ENCODE peak calls at places on chromosomes 6 and 20, in six cellular contexts. One of them, this sample, is unnamed.

GRCh38 chr6:6810727-6811126 is 222.2 kb downstream of the LY86 start:
- DNase-seq in endothelial cell: no peak
- DNase-seq in astrocyte of the cerebellum: no peak
- DNase-seq in cardiac muscle cell: no peak
- DNase-seq in heart right ventricle: no peak
- DNase-seq in uterus: no peak
- DNase-seq in this sample: no peak

GRCh38 chr6:17865798-17866725 is 121.4 kb downstream of the KIF13A start:
- DNase-seq in endothelial cell: no peak
- DNase-seq in astrocyte of the cerebellum: peak; percentile 68
- DNase-seq in cardiac muscle cell: peak; percentile 89
- DNase-seq in heart right ventricle: peak; percentile 40
- DNase-seq in uterus: peak; percentile 70
- DNase-seq in this sample: peak; percentile 78

GRCh38 chr20:4942336-4942735 is 59.0 kb downstream of the SLC23A2 start:
- DNase-seq in endothelial cell: no peak
- DNase-seq in astrocyte of the cerebellum: no peak
- DNase-seq in cardiac muscle cell: no peak
- DNase-seq in heart right ventricle: no peak
- DNase-seq in uterus: no peak
- DNase-seq in this sample: peak; percentile 46

GRCh38 chr6:155524249-155524651 is 68.6 kb upstream of the NOX3 start:
- DNase-seq in endothelial cell: no peak
- DNase-seq in astrocyte of the cerebellum: peak; percentile 18
- DNase-seq in cardiac muscle cell: peak; percentile 54
- DNase-seq in heart right ventricle: no peak
- DNase-seq in uterus: no peak
- DNase-seq in this sample: peak; percentile 28

GRCh38 chr6:125950293-125950692 is 6.3 kb upstream of the HINT3 start:
- DNase-seq in endothelial cell: no peak
- DNase-seq in astrocyte of the cerebellum: no peak
- DNase-seq in cardiac muscle cell: peak; percentile 67
- DNase-seq in heart right ventricle: no peak
- DNase-seq in uterus: no peak
- DNase-seq in this sample: peak; percentile 41

GRCh38 chr6:34025851-34026250 is 120.0 kb downstream of the GRM4 start:
- DNase-seq in endothelial cell: no peak
- DNase-seq in astrocyte of the cerebellum: no peak
- DNase-seq in cardiac muscle cell: no peak
- DNase-seq in heart right ventricle: no peak
- DNase-seq in uterus: no peak
- DNase-seq in this sample: no peak

GRCh38 chr6:11164717-11165646 is 53.5 kb upstream of the ERVFRD-1 start:
- DNase-seq in endothelial cell: no peak
- DNase-seq in astrocyte of the cerebellum: no peak
- DNase-seq in cardiac muscle cell: no peak
- DNase-seq in heart right ventricle: no peak
- DNase-seq in uterus: no peak
- DNase-seq in this sample: no peak

GRCh38 chr20:10551732-10552724 is 116.9 kb downstream of the SLX4IP start:
- DNase-seq in endothelial cell: no peak
- DNase-seq in astrocyte of the cerebellum: no peak
- DNase-seq in cardiac muscle cell: peak; percentile 15
- DNase-seq in heart right ventricle: no peak
- DNase-seq in uterus: peak; percentile 39
- DNase-seq in this sample: no peak

GRCh38 chr20:36760647-36761046 is 12.9 kb downstream of the DSN1 start:
- DNase-seq in endothelial cell: no peak
- DNase-seq in astrocyte of the cerebellum: no peak
- DNase-seq in cardiac muscle cell: no peak
- DNase-seq in heart right ventricle: no peak
- DNase-seq in uterus: no peak
- DNase-seq in this sample: no peak

GRCh38 chr20:32490942-32491763 is 94.0 kb downstream of the NOL4L start:
- DNase-seq in endothelial cell: no peak
- DNase-seq in astrocyte of the cerebellum: no peak
- DNase-seq in cardiac muscle cell: no peak
- DNase-seq in heart right ventricle: no peak
- DNase-seq in uterus: no peak
- DNase-seq in this sample: no peak

GRCh38 chr6:147341486-147341885 is 137.3 kb downstream of the STXBP5 start:
- DNase-seq in endothelial cell: no peak
- DNase-seq in astrocyte of the cerebellum: no peak
- DNase-seq in cardiac muscle cell: no peak
- DNase-seq in heart right ventricle: no peak
- DNase-seq in uterus: no peak
- DNase-seq in this sample: no peak

GRCh38 chr6:106790935-106791334 is 161.6 kb downstream of the QRSL1 start:
- DNase-seq in endothelial cell: no peak
- DNase-seq in astrocyte of the cerebellum: no peak
- DNase-seq in cardiac muscle cell: no peak
- DNase-seq in heart right ventricle: no peak
- DNase-seq in uterus: no peak
- DNase-seq in this sample: no peak

GRCh38 chr6:106103728-106104109 is 17.6 kb downstream of the PRDM1 start:
- DNase-seq in endothelial cell: no peak
- DNase-seq in astrocyte of the cerebellum: no peak
- DNase-seq in cardiac muscle cell: no peak
- DNase-seq in heart right ventricle: no peak
- DNase-seq in uterus: no peak
- DNase-seq in this sample: no peak

GRCh38 chr6:140486468-140487361 is 1112.3 kb upstream of the CITED2 start:
- DNase-seq in endothelial cell: no peak
- DNase-seq in astrocyte of the cerebellum: no peak
- DNase-seq in cardiac muscle cell: no peak
- DNase-seq in heart right ventricle: no peak
- DNase-seq in uterus: no peak
- DNase-seq in this sample: no peak

GRCh38 chr6:4707011-4707410 is 69.2 kb upstream of the CDYL start:
- DNase-seq in endothelial cell: no peak
- DNase-seq in astrocyte of the cerebellum: no peak
- DNase-seq in cardiac muscle cell: no peak
- DNase-seq in heart right ventricle: no peak
- DNase-seq in uterus: no peak
- DNase-seq in this sample: no peak

GRCh38 chr6:95723638-95724037 is 146.3 kb downstream of the MANEA start:
- DNase-seq in endothelial cell: no peak
- DNase-seq in astrocyte of the cerebellum: no peak
- DNase-seq in cardiac muscle cell: no peak
- DNase-seq in heart right ventricle: no peak
- DNase-seq in uterus: no peak
- DNase-seq in this sample: no peak

GRCh38 chr6:87700351-87700728 is 1.7 kb downstream of the AKIRIN2 start:
- DNase-seq in endothelial cell: no peak
- DNase-seq in astrocyte of the cerebellum: no peak
- DNase-seq in cardiac muscle cell: no peak
- DNase-seq in heart right ventricle: no peak
- DNase-seq in uterus: no peak
- DNase-seq in this sample: no peak

GRCh38 chr20:59825944-59826759 is 107.3 kb downstream of the SYCP2 start:
- DNase-seq in endothelial cell: no peak
- DNase-seq in astrocyte of the cerebellum: no peak
- DNase-seq in cardiac muscle cell: no peak
- DNase-seq in heart right ventricle: no peak
- DNase-seq in uterus: no peak
- DNase-seq in this sample: no peak

GRCh38 chr6:31575335-31575901 is at the start of gene TNF:
- DNase-seq in endothelial cell: no peak
- DNase-seq in astrocyte of the cerebellum: no peak
- DNase-seq in cardiac muscle cell: no peak
- DNase-seq in heart right ventricle: no peak
- DNase-seq in uterus: peak; percentile 36
- DNase-seq in this sample: no peak

GRCh38 chr6:99802396-99803031 is 191.5 kb downstream of the MCHR2 start:
- DNase-seq in endothelial cell: peak; percentile 41
- DNase-seq in astrocyte of the cerebellum: no peak
- DNase-seq in cardiac muscle cell: no peak
- DNase-seq in heart right ventricle: no peak
- DNase-seq in uterus: no peak
- DNase-seq in this sample: no peak
- TF ChIP-seq CTCF in endothelial cell: peak; percentile 49
- TF ChIP-seq CTCF in astrocyte of the cerebellum: no peak
- TF ChIP-seq CTCF in cardiac muscle cell: no peak
- TF ChIP-seq CTCF in heart right ventricle: no peak
- TF ChIP-seq CTCF in uterus: no peak
- TF ChIP-seq CTCF in this sample: no peak

DNA sequence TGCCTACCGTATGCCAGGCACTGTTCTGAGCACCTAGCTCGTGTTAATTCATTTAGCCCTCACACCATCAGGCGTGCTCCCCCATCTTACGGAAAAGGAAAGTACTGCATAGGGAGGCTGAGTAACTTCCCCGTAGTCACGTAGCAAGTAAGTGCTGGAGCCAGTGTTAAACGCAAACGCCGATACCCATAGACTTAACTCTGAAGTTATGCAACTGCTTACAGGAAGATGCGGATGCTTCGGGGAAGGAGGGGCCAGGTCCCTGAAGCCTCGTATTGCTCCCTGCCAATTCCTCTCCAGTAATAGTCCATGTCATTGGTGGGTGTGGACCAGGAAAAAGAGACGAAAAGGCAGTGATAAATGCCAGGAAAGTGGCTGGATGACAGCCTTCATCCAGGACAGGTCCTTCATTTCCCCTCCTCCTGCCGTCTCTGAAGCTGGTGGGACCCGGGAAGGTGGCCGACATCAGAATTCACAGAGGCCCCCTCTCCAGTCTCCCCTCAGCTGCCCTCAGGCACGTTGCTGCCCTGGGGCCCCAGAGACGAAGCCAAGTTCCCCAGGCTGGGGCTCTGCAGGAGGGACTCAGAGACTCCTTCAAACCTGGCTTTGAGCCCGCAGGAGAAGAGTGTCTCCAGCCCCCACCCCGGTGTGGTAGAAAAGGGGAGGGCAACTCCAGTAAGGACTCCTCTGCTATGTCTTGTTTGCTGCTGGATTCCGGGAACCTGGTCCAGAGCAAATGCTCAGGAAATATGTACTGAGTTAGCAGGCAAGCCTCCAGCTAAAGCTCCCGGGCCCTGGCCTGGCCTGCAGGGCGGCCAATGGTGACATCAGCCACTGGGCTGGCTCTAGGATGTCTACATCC is 37.7 kb downstream of the RAB44 start:
- DNase-seq in endothelial cell: no peak
- DNase-seq in astrocyte of the cerebellum: peak; percentile 38
- DNase-seq in cardiac muscle cell: peak; percentile 94
- DNase-seq in heart right ventricle: peak; percentile 80
- DNase-seq in uterus: peak; percentile 87
- DNase-seq in this sample: peak; percentile 52
- TF ChIP-seq CTCF in endothelial cell: no peak
- TF ChIP-seq CTCF in astrocyte of the cerebellum: no peak
- TF ChIP-seq CTCF in cardiac muscle cell: peak; percentile 21
- TF ChIP-seq CTCF in heart right ventricle: no peak
- TF ChIP-seq CTCF in uterus: no peak
- TF ChIP-seq CTCF in this sample: peak; percentile 38

GRCh38 chr6:24026050-24026449 is 100.0 kb upstream of the NRSN1 start:
- DNase-seq in endothelial cell: no peak
- DNase-seq in astrocyte of the cerebellum: no peak
- DNase-seq in cardiac muscle cell: no peak
- DNase-seq in heart right ventricle: no peak
- DNase-seq in uterus: no peak
- DNase-seq in this sample: no peak
- TF ChIP-seq CTCF in endothelial cell: no peak
- TF ChIP-seq CTCF in astrocyte of the cerebellum: no peak
- TF ChIP-seq CTCF in cardiac muscle cell: no peak
- TF ChIP-seq CTCF in heart right ventricle: no peak
- TF ChIP-seq CTCF in uterus: no peak
- TF ChIP-seq CTCF in this sample: no peak

GRCh38 chr6:133436652-133437051 is 195.5 kb downstream of the EYA4 start:
- DNase-seq in endothelial cell: no peak
- DNase-seq in astrocyte of the cerebellum: no peak
- DNase-seq in cardiac muscle cell: no peak
- DNase-seq in heart right ventricle: no peak
- DNase-seq in uterus: no peak
- DNase-seq in this sample: no peak

GRCh38 chr6:133430530-133430929 is 189.4 kb downstream of the EYA4 start:
- DNase-seq in endothelial cell: no peak
- DNase-seq in astrocyte of the cerebellum: no peak
- DNase-seq in cardiac muscle cell: no peak
- DNase-seq in heart right ventricle: no peak
- DNase-seq in uterus: no peak
- DNase-seq in this sample: no peak

GRCh38 chr6:133431031-133431430 is 189.9 kb downstream of the EYA4 start:
- DNase-seq in endothelial cell: no peak
- DNase-seq in astrocyte of the cerebellum: no peak
- DNase-seq in cardiac muscle cell: no peak
- DNase-seq in heart right ventricle: no peak
- DNase-seq in uterus: no peak
- DNase-seq in this sample: no peak

GRCh38 chr6:133432021-133432989 is 191.1 kb downstream of the EYA4 start:
- DNase-seq in endothelial cell: no peak
- DNase-seq in astrocyte of the cerebellum: no peak
- DNase-seq in cardiac muscle cell: no peak
- DNase-seq in heart right ventricle: no peak
- DNase-seq in uterus: no peak
- DNase-seq in this sample: no peak

GRCh38 chr6:133435065-133435728 is 194.0 kb downstream of the EYA4 start:
- DNase-seq in endothelial cell: no peak
- DNase-seq in astrocyte of the cerebellum: no peak
- DNase-seq in cardiac muscle cell: no peak
- DNase-seq in heart right ventricle: no peak
- DNase-seq in uterus: no peak
- DNase-seq in this sample: no peak
- TF ChIP-seq CTCF in endothelial cell: no peak
- TF ChIP-seq CTCF in astrocyte of the cerebellum: no peak
- TF ChIP-seq CTCF in cardiac muscle cell: no peak
- TF ChIP-seq CTCF in heart right ventricle: no peak
- TF ChIP-seq CTCF in uterus: no peak
- TF ChIP-seq CTCF in this sample: no peak

GRCh38 chr6:168370310-168370991 is 50.9 kb upstream of the DACT2 start:
- DNase-seq in endothelial cell: peak; percentile 90
- DNase-seq in astrocyte of the cerebellum: no peak
- DNase-seq in cardiac muscle cell: peak; percentile 73
- DNase-seq in heart right ventricle: peak; percentile 82
- DNase-seq in uterus: peak; percentile 88
- DNase-seq in this sample: no peak

GRCh38 chr6:168372871-168373270 is 53.3 kb upstream of the DACT2 start:
- DNase-seq in endothelial cell: no peak
- DNase-seq in astrocyte of the cerebellum: no peak
- DNase-seq in cardiac muscle cell: no peak
- DNase-seq in heart right ventricle: no peak
- DNase-seq in uterus: no peak
- DNase-seq in this sample: no peak

GRCh38 chr6:168371185-168371584 is 51.6 kb upstream of the DACT2 start:
- DNase-seq in endothelial cell: no peak
- DNase-seq in astrocyte of the cerebellum: no peak
- DNase-seq in cardiac muscle cell: no peak
- DNase-seq in heart right ventricle: no peak
- DNase-seq in uterus: no peak
- DNase-seq in this sample: no peak

GRCh38 chr6:168371989-168372711 is 52.6 kb upstream of the DACT2 start:
- DNase-seq in endothelial cell: no peak
- DNase-seq in astrocyte of the cerebellum: no peak
- DNase-seq in cardiac muscle cell: no peak
- DNase-seq in heart right ventricle: no peak
- DNase-seq in uterus: no peak
- DNase-seq in this sample: no peak

GRCh38 chr6:168371635-168371988 is 52.0 kb upstream of the DACT2 start:
- DNase-seq in endothelial cell: no peak
- DNase-seq in astrocyte of the cerebellum: no peak
- DNase-seq in cardiac muscle cell: no peak
- DNase-seq in heart right ventricle: no peak
- DNase-seq in uterus: no peak
- DNase-seq in this sample: no peak
- TF ChIP-seq CTCF in endothelial cell: no peak
- TF ChIP-seq CTCF in astrocyte of the cerebellum: no peak
- TF ChIP-seq CTCF in cardiac muscle cell: no peak
- TF ChIP-seq CTCF in heart right ventricle: no peak
- TF ChIP-seq CTCF in uterus: no peak
- TF ChIP-seq CTCF in this sample: no peak

GRCh38 chr20:50992733-50993457 is 30.0 kb downstream of the KCNG1 start:
- DNase-seq in endothelial cell: peak; percentile 72
- DNase-seq in astrocyte of the cerebellum: peak; percentile 35
- DNase-seq in cardiac muscle cell: peak; percentile 83
- DNase-seq in heart right ventricle: no peak
- DNase-seq in uterus: no peak
- DNase-seq in this sample: no peak
- TF ChIP-seq CTCF in endothelial cell: peak; percentile 88
- TF ChIP-seq CTCF in astrocyte of the cerebellum: peak; percentile 72
- TF ChIP-seq CTCF in cardiac muscle cell: peak; percentile 75
- TF ChIP-seq CTCF in heart right ventricle: no peak
- TF ChIP-seq CTCF in uterus: peak; percentile 10
- TF ChIP-seq CTCF in this sample: peak; percentile 68

This sample was measured in BJ.